ENCODE peak calls at places on chromosomes 2 and 18, in five cellular contexts. D, U, W, N and F are unnamed samples.

GRCh38 chr2:170509460-170510193 is 205.5 kb upstream of the SP5 start:
- DNase-seq in D (no peak), U (no peak), W (no peak), N (peak), F (no peak)

GRCh38 chr18:23302852-23303527 is 150.1 kb upstream of the RIOK3 start:
- DNase-seq in D (peak), U (peak), W (peak), N (no peak), F (no peak)

GRCh38 chr2:144707927-144708326 is 188.0 kb upstream of the ZEB2 start:
- DNase-seq in D (no peak), U (peak), W (no peak), N (no peak), F (no peak)

GRCh38 chr2:58155160-58155778 is 85.9 kb downstream of the FANCL start:
- DNase-seq in D (no peak), U (no peak), W (no peak), N (no peak), F (no peak)

GRCh38 chr2:119683717-119684443 is 4.9 kb downstream of the TMEM177 start:
- DNase-seq in D (no peak), U (peak), W (peak), N (no peak), F (no peak)

GRCh38 chr2:147223553-147223952 is 621.3 kb upstream of the ACVR2A start:
- DNase-seq in D (no peak), U (no peak), W (no peak), N (no peak), F (no peak)

GRCh38 chr2:169933124-169933711 is 106.0 kb downstream of the UBR3 start:
- DNase-seq in D (peak), U (peak), W (peak), N (no peak), F (no peak)

GRCh38 chr2:118103963-118104942 is 16.0 kb downstream of the INSIG2 start:
- DNase-seq in D (no peak), U (no peak), W (no peak), N (no peak), F (no peak)

GRCh38 chr2:183264890-183265535 is 140.8 kb downstream of the NUP35 start:
- DNase-seq in D (no peak), U (no peak), W (no peak), N (no peak), F (no peak)

GRCh38 chr2:145329976-145330375 is 810.1 kb upstream of the ZEB2 start:
- DNase-seq in D (no peak), U (no peak), W (no peak), N (no peak), F (no peak)

DNA sequence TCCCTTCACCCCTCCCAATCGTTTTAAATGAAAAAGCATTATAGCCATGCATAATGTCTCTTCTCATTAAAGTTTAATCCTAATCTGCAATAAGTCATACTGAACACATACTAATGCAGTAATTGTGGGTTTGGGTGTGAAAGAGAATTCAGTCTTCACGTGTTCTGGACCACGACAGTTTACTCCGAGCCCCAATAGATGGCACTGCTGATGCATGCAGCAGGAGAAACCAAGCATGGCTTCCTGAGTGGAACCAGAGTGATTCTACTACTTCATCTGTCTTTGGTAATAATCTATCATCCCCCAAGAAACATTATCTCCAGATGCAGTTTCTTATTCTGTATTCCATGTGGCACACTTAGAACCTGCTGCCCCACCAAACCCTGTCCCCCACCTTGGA is 47.0 kb upstream of the LAMA1 start:
- DNase-seq in D (no peak), U (peak), W (peak), N (no peak), F (no peak)
- TF ChIP-seq CTCF in D (peak), U (peak), W (peak), N (no peak), F (no peak)

GRCh38 chr2:165970663-165971062 is 17.1 kb upstream of the TTC21B start:
- DNase-seq in D (no peak), U (no peak), W (no peak), N (no peak), F (no peak)
- TF ChIP-seq CTCF in D (no peak), U (no peak), W (no peak), N (no peak), F (no peak)

DNA sequence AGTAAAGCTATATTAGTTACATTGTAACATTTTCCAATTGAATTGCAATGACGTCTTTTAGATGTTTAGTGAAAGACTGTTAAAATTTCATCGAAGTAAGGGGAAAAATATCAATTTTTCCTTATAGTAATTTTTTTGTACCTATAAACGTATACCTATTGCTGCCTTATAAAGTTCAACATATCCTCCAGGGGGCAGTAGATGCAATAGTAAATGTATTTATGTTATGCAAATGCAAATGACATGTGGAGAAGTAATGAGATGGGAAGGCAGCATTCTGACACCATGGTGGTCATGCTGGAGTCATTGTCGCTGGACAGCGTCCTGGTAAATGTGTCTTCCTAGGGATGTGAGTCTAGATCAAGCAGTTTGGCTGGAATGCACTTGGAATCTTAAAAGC is 38.7 kb downstream of the MSTN start:
- DNase-seq in D (no peak), U (peak), W (peak), N (no peak), F (no peak)
- TF ChIP-seq CTCF in D (peak), U (peak), W (peak), N (peak), F (peak)

GRCh38 chr2:181953773-181954537 is 31.7 kb upstream of the PPP1R1C start:
- DNase-seq in D (peak), U (peak), W (peak), N (peak), F (peak)
- TF ChIP-seq CTCF in D (peak), U (peak), W (peak), N (peak), F (no peak)

GRCh38 chr2:30315391-30316055 is 84.2 kb downstream of the LBH start:
- DNase-seq in D (no peak), U (no peak), W (no peak), N (no peak), F (no peak)

GRCh38 chr2:30316408-30316807 is 85.1 kb downstream of the LBH start:
- DNase-seq in D (no peak), U (no peak), W (no peak), N (no peak), F (no peak)

GRCh38 chr2:30321466-30321865 is 90.1 kb downstream of the LBH start:
- DNase-seq in D (no peak), U (peak), W (peak), N (no peak), F (no peak)

GRCh38 chr2:30323499-30323898 is 92.2 kb downstream of the LBH start:
- DNase-seq in D (no peak), U (no peak), W (no peak), N (no peak), F (no peak)

GRCh38 chr2:30318987-30319782 is 87.9 kb downstream of the LBH start:
- DNase-seq in D (no peak), U (no peak), W (no peak), N (no peak), F (no peak)
- TF ChIP-seq CTCF in D (no peak), U (no peak), W (no peak), N (no peak), F (no peak)

GRCh38 chr2:9843229-9844035 is at the start of gene TAF1B:
- DNase-seq in D (peak), U (peak), W (peak), N (peak), F (peak)
- TF ChIP-seq CTCF in D (peak), U (peak), W (peak), N (no peak), F (no peak)

DNA sequence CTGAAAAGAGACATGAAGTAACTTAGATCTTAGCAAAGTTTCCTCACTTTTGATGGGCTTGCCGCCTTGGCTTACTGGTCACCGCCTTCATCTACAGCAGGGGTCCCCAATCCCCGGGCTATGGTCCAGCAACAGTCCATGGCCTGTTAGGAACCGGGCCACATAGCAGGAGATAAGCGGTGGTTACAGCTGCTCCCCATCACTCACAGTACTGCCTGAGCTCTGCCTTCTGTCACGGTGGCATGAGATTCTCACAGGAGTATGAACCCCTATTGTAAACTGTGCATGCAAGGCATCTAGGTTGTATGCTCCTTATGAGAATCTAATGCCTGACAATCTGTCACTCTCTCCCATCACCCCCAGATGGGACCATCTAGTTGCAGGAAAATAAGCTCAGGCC is 72.9 kb downstream of the BIN1 start:
- DNase-seq in D (no peak), U (no peak), W (no peak), N (no peak), F (no peak)
- TF ChIP-seq CTCF in D (no peak), U (no peak), W (no peak), N (no peak), F (no peak)